ENCODE peak calls at places on chromosomes 11 and 22, in four cellular contexts. T is tibial artery, I is cardiac muscle cell, S is tibial nerve. A is an unnamed sample.

GRCh38 chr11:7204778-7205177 is 46.9 kb upstream of the SYT9 start:
- DNase-seq in T (no peak), I (peak; percentile 62), S (no peak), A (no peak)

GRCh38 chr11:118002541-118003019 is 16.4 kb downstream of the IL10RA start:
- DNase-seq in T (no peak), I (peak; percentile 89), S (no peak), A (no peak)

GRCh38 chr11:27552356-27552755 is 45.8 kb upstream of the LIN7C start:
- DNase-seq in T (no peak), I (no peak), S (no peak), A (no peak)

GRCh38 chr11:114188851-114189570 is 107.2 kb upstream of the NNMT start:
- DNase-seq in T (no peak), I (no peak), S (no peak), A (no peak)

GRCh38 chr22:17785185-17786184 is 11.2 kb upstream of the BID start:
- DNase-seq in T (no peak), I (peak; percentile 38), S (no peak), A (peak; percentile 74)

GRCh38 chr11:75644370-75644769 is 24.5 kb downstream of the MAP6 start:
- DNase-seq in T (no peak), I (no peak), S (no peak), A (no peak)

GRCh38 chr11:120404495-120404894 is 68.3 kb downstream of the ARHGEF12 start:
- DNase-seq in T (no peak), I (peak; percentile 52), S (no peak), A (no peak)

GRCh38 chr11:19419021-19419750 is 178.4 kb upstream of the E2F8 start:
- DNase-seq in T (no peak), I (peak; percentile 74), S (no peak), A (no peak)

GRCh38 chr11:26858098-26858497 is 135.8 kb upstream of the FIBIN start:
- DNase-seq in T (no peak), I (no peak), S (no peak), A (no peak)

GRCh38 chr11:77206264-77207018 is 78.4 kb downstream of the MYO7A start:
- DNase-seq in T (no peak), I (no peak), S (no peak), A (no peak)

GRCh38 chr11:44788536-44789227 is 61.9 kb downstream of the TSPAN18 start:
- DNase-seq in T (peak; percentile 41), I (no peak), S (no peak), A (no peak)

GRCh38 chr22:49400136-49400865 is 427.4 kb downstream of the BRD1 start:
- DNase-seq in T (no peak), I (no peak), S (no peak), A (no peak)

GRCh38 chr11:10379871-10380568 is 75.0 kb upstream of the AMPD3 start:
- DNase-seq in T (no peak), I (peak; percentile 49), S (no peak), A (no peak)

GRCh38 chr22:49960967-49961600 is 512 bp downstream of the PIM3 start:
- DNase-seq in T (peak; percentile 80), I (peak; percentile 57), S (peak; percentile 15), A (peak; percentile 43)

GRCh38 chr11:73182824-73183321 is 35.2 kb upstream of the P2RY2 start:
- DNase-seq in T (peak; percentile 34), I (peak; percentile 30), S (no peak), A (no peak)
- TF ChIP-seq CTCF in T (no peak), I (no peak), S (no peak), A (no peak)

GRCh38 chr11:2207212-2207611 is 35.6 kb upstream of the TH start:
- DNase-seq in T (peak; percentile 46), I (no peak), S (peak; percentile 4), A (no peak)

GRCh38 chr11:2209370-2209801 is 37.8 kb upstream of the TH start:
- DNase-seq in T (peak; percentile 60), I (no peak), S (no peak), A (peak; percentile 37)

GRCh38 chr11:2209900-2210321 is 38.3 kb upstream of the TH start:
- DNase-seq in T (peak; percentile 53), I (no peak), S (no peak), A (no peak)

GRCh38 chr11:2207773-2208621 is 36.4 kb upstream of the TH start:
- DNase-seq in T (peak; percentile 20), I (no peak), S (peak; percentile 4), A (peak; percentile 29)

DNA sequence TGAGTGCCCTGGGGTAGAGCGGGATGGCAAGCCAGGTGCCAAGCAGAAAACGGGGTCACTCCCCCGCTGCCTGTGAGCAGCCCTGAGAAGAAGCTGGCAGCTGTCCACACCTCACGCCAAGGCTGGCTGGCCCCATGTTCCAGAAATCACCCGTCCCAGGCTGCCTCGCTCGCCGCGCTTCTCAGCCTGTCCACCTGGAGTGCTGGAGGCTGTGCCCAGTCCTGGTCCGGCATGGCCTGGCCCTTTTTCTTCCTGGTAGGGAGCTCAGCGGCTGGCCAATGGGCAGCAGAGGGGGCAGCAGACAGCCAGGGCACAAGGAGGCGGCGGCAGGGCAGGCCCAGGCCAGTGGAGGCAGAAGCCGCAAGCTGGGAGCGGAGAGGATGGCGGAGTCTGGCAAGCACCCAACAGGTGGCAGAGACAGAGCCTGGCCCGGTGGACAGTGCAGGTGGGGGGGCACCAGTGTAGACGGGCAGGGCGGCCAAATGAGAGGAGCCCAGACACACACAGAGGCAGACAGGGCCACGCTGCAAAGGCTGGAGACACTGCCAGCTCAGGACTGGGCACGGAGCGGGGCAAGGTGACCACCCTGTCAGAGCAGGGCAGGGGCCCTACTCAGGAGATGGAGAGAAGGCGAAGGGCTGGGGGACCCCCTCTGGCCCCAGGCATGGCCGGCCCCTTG is 37.2 kb upstream of the TH start:
- DNase-seq in T (peak; percentile 64), I (no peak), S (peak; percentile 9), A (peak; percentile 37)
- TF ChIP-seq CTCF in T (no peak), I (no peak), S (no peak), A (no peak)

DNA sequence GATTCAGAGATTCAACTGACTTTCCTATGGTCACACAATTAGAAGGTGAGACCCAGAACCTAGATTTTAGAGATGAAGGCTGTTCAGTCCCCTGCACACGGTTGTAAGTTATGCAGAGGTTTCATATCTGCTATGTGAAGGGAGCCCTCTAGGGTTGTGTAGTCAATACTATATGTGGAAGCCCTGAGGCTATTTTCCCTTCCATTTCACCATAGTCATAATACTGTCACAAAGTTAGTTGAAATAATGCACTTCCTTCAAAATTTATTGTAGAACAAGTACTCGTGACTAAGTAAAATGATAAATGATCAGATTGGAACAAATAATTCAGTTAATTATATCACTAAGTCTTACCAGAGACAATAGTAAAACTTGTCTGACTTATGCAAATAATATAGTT is 48.8 kb downstream of the ENDOD1 start:
- DNase-seq in T (no peak), I (peak; percentile 41), S (no peak), A (no peak)
- TF ChIP-seq CTCF in T (peak; percentile 20), I (peak; percentile 26), S (peak; percentile 22), A (no peak)

DNA sequence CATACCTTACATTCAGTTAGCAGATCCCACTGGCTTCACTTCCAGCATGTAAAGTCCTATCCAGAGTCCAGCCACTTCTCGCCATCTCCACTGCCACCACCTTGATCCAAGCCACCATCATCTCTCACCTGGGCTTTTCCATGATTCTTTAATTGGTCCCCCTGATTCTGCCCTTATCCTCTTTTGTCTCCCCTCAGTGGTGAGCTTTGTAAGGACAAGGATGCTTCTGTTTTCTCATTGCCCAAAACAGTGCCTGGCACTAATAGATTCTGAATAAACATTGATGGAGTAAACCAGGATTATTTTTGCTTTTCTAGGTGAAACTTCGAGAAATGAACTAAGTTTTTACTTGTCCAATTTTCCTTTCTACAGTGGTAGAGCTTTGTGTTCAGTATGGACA is 4.4 kb downstream of the POLA2 start:
- DNase-seq in T (no peak), I (no peak), S (no peak), A (no peak)
- TF ChIP-seq CTCF in T (no peak), I (no peak), S (no peak), A (no peak)

GRCh38 chr11:82176945-82177344 is 556.7 kb downstream of the FAM181B start:
- DNase-seq in T (no peak), I (no peak), S (no peak), A (no peak)

GRCh38 chr11:82176365-82176764 is 557.3 kb downstream of the FAM181B start:
- DNase-seq in T (no peak), I (no peak), S (no peak), A (no peak)

DNA sequence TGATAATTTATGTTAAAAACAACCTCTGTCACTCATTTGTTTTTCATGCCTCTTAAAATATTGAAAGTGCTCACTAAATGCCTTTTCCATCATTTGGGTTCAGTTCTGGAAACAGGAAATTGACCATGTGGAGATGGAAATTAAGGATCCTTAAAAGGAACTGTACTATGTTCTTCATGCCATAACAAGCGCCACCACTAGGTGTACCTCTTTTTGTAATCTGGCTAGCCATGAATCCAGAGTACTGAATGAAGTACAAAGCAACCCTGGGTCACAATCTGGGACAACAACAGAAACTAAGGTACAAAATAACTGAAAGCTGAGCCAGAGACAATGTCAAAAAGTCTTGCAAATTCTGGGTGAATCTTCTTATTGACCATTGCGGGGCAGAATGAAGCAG is 559.1 kb downstream of the FAM181B start:
- DNase-seq in T (no peak), I (no peak), S (no peak), A (no peak)
- TF ChIP-seq CTCF in T (no peak), I (no peak), S (no peak), A (peak; percentile 12)

DNA sequence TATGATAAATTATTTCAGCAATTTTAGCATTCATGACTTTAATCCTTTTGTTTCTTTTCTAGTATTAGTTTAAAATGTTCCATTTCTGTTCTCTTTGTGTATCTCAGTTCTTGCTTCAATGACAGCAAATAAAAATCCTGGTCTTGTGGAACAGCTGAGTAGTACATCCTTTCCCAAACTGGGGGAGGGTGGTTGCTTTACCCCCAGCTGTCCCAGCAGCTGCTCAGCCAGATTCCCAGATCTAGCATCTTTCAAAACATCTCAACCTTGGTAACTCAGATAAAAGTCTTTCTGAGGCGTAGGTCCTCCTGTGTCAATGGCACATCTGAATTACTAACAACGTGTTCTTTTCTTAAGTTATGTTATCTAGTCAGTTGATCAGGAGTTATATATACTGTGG is 72.2 kb upstream of the GRK2 start:
- DNase-seq in T (no peak), I (no peak), S (no peak), A (no peak)
- TF ChIP-seq CTCF in T (no peak), I (no peak), S (no peak), A (no peak)

DNA sequence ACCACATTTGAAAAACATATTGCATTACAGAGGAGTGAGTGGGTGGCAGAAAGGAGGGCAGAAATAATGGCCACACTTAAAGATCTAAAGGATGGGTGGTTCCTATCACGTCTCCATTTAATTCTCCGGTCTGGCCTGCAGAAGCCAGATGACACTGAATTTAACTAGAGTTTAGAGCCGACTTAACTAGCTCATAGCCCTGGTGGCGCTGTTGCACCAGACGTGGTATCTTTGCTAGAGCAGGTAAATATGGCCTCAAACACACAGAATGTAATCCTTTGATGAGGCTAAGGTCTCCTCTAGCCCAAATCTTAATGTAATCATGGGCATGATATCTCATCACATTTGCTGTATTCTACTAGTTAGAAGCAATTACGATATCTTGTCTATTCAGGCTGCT is 51.5 kb upstream of the GAL start:
- DNase-seq in T (no peak), I (peak; percentile 82), S (no peak), A (no peak)
- TF ChIP-seq CTCF in T (no peak), I (peak; percentile 72), S (peak; percentile 11), A (peak; percentile 26)

GRCh38 chr11:64340671-64341335 is 799 bp downstream of the CCDC88B start:
- DNase-seq in T (peak; percentile 70), I (no peak), S (no peak), A (no peak)
- TF ChIP-seq CTCF in T (no peak), I (no peak), S (no peak), A (no peak)